ENCODE peak calls at places on chromosomes 7 and 10, in five cellular contexts. One of them, this sample, is unnamed.

GRCh38 chr7:82528577-82529305 is 85.2 kb upstream of the CACNA2D1 start:
- DNase-seq in HepG2: no peak
- DNase-seq in H1: no peak
- DNase-seq in NT2/D1: no peak
- DNase-seq in GM12878: no peak
- DNase-seq in this sample: no peak

GRCh38 chr7:50822716-50823115 is 40.0 kb upstream of the GRB10 start:
- DNase-seq in HepG2: no peak
- DNase-seq in H1: no peak
- DNase-seq in NT2/D1: no peak
- DNase-seq in GM12878: no peak
- DNase-seq in this sample: no peak

GRCh38 chr10:77673515-77674140 is 36.0 kb upstream of the KCNMA1 start:
- DNase-seq in HepG2: no peak
- DNase-seq in H1: peak
- DNase-seq in NT2/D1: no peak
- DNase-seq in GM12878: no peak
- DNase-seq in this sample: no peak

GRCh38 chr10:92407305-92408016 is 116.5 kb downstream of the MARCHF5 start:
- DNase-seq in HepG2: no peak
- DNase-seq in H1: no peak
- DNase-seq in NT2/D1: no peak
- DNase-seq in GM12878: no peak
- DNase-seq in this sample: no peak

GRCh38 chr10:30207485-30208052 is 141.5 kb downstream of the MTPAP start:
- DNase-seq in HepG2: no peak
- DNase-seq in H1: no peak
- DNase-seq in NT2/D1: no peak
- DNase-seq in GM12878: peak
- DNase-seq in this sample: no peak

GRCh38 chr7:74027124-74027682 is 770 bp upstream of the ELN start:
- DNase-seq in HepG2: no peak
- DNase-seq in H1: no peak
- DNase-seq in NT2/D1: no peak
- DNase-seq in GM12878: no peak
- DNase-seq in this sample: no peak

GRCh38 chr7:100826546-100827329 is 585 bp downstream of the EPHB4 start:
- DNase-seq in HepG2: no peak
- DNase-seq in H1: peak
- DNase-seq in NT2/D1: no peak
- DNase-seq in GM12878: no peak
- DNase-seq in this sample: no peak

GRCh38 chr7:55160539-55160938 is 141.7 kb downstream of the EGFR start:
- DNase-seq in HepG2: no peak
- DNase-seq in H1: no peak
- DNase-seq in NT2/D1: no peak
- DNase-seq in GM12878: no peak
- DNase-seq in this sample: no peak

GRCh38 chr7:28685660-28686417 is 272.3 kb downstream of the TRIL start:
- DNase-seq in HepG2: peak
- DNase-seq in H1: peak
- DNase-seq in NT2/D1: peak
- DNase-seq in GM12878: no peak
- DNase-seq in this sample: peak

GRCh38 chr10:5196613-5197234 is at the start of gene AKR1C4:
- DNase-seq in HepG2: peak
- DNase-seq in H1: no peak
- DNase-seq in NT2/D1: no peak
- DNase-seq in GM12878: no peak
- DNase-seq in this sample: no peak

GRCh38 chr7:106039486-106040060 is 72.5 kb downstream of the SYPL1 start:
- DNase-seq in HepG2: no peak
- DNase-seq in H1: no peak
- DNase-seq in NT2/D1: no peak
- DNase-seq in GM12878: no peak
- DNase-seq in this sample: no peak

GRCh38 chr7:486216-486743 is 33.4 kb downstream of the PDGFA start:
- DNase-seq in HepG2: no peak
- DNase-seq in H1: no peak
- DNase-seq in NT2/D1: no peak
- DNase-seq in GM12878: no peak
- DNase-seq in this sample: no peak

GRCh38 chr10:4902571-4903011 is 60.6 kb upstream of the AKR1C1 start:
- DNase-seq in HepG2: peak
- DNase-seq in H1: no peak
- DNase-seq in NT2/D1: no peak
- DNase-seq in GM12878: no peak
- DNase-seq in this sample: no peak

GRCh38 chr7:76358053-76358477 is 726 bp downstream of the YWHAG start:
- DNase-seq in HepG2: no peak
- DNase-seq in H1: no peak
- DNase-seq in NT2/D1: no peak
- DNase-seq in GM12878: no peak
- DNase-seq in this sample: peak

GRCh38 chr10:97901381-97901780 is 51.7 kb downstream of the GOLGA7B start:
- DNase-seq in HepG2: no peak
- DNase-seq in H1: no peak
- DNase-seq in NT2/D1: no peak
- DNase-seq in GM12878: no peak
- DNase-seq in this sample: no peak
- TF ChIP-seq SUZ12 in HepG2: no peak
- TF ChIP-seq SUZ12 in H1: no peak
- TF ChIP-seq SUZ12 in NT2/D1: no peak
- TF ChIP-seq SUZ12 in GM12878: no peak
- TF ChIP-seq SUZ12 in this sample: no peak

GRCh38 chr7:10122573-10123100 is 851.0 kb upstream of the PHF14 start:
- DNase-seq in HepG2: no peak
- DNase-seq in H1: no peak
- DNase-seq in NT2/D1: peak
- DNase-seq in GM12878: no peak
- DNase-seq in this sample: no peak
- TF ChIP-seq SUZ12 in HepG2: no peak
- TF ChIP-seq SUZ12 in H1: no peak
- TF ChIP-seq SUZ12 in NT2/D1: no peak
- TF ChIP-seq SUZ12 in GM12878: no peak
- TF ChIP-seq SUZ12 in this sample: no peak

GRCh38 chr10:97188234-97188847 is 2.6 kb upstream of the SLIT1 start:
- DNase-seq in HepG2: no peak
- DNase-seq in H1: no peak
- DNase-seq in NT2/D1: no peak
- DNase-seq in GM12878: no peak
- DNase-seq in this sample: no peak

GRCh38 chr10:97184971-97185325 is 811 bp downstream of the SLIT1 start:
- DNase-seq in HepG2: no peak
- DNase-seq in H1: peak
- DNase-seq in NT2/D1: no peak
- DNase-seq in GM12878: no peak
- DNase-seq in this sample: no peak

GRCh38 chr10:97183314-97183713 is 2.4 kb downstream of the SLIT1 start:
- DNase-seq in HepG2: no peak
- DNase-seq in H1: no peak
- DNase-seq in NT2/D1: no peak
- DNase-seq in GM12878: no peak
- DNase-seq in this sample: no peak

GRCh38 chr10:97186911-97187310 is 1.2 kb upstream of the SLIT1 start:
- DNase-seq in HepG2: no peak
- DNase-seq in H1: no peak
- DNase-seq in NT2/D1: no peak
- DNase-seq in GM12878: no peak
- DNase-seq in this sample: no peak

DNA sequence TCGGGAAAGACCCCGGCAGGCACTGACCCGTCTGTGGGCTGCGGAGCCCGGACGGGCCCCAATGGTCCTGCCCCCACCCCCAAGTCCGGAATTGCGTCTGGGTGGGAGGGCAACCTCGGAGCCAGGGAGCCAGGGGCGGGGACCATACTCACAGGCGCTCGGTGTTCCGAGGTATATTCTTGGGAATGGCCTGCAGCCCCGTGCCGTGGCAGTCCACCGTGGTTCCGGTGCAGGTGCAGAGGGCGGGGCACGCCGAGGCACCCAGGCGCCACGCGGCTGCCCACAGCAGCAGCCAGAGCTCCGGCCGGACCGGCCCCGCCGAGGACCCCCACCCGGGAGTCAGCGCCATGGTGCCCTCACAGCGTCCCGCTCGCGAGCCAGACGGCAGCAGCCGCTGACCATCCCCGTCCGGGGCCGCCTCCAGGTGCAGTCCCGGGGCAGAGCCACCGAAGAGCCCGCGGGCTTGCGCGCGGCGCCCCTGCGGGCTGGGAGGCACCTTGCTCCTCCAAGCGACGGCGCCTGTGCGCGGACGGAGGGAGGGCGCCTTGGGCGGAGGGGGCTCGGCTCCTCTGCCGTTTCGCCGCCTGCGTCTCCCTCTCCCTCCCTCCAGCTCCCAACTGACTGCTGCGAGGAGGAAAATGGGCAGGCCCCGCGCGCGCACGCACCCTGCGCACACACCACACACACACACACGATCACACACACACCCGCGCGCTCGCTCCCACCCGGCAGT is at the start of gene SLIT1:
- DNase-seq in HepG2: no peak
- DNase-seq in H1: peak
- DNase-seq in NT2/D1: no peak
- DNase-seq in GM12878: no peak
- DNase-seq in this sample: peak
- TF ChIP-seq SUZ12 in HepG2: no peak
- TF ChIP-seq SUZ12 in H1: peak
- TF ChIP-seq SUZ12 in NT2/D1: no peak
- TF ChIP-seq SUZ12 in GM12878: no peak
- TF ChIP-seq SUZ12 in this sample: no peak

GRCh38 chr7:47327306-47327697 is 254.6 kb downstream of the TNS3 start:
- DNase-seq in HepG2: no peak
- DNase-seq in H1: no peak
- DNase-seq in NT2/D1: no peak
- DNase-seq in GM12878: no peak
- DNase-seq in this sample: no peak

GRCh38 chr7:47327698-47328391 is 254.1 kb downstream of the TNS3 start:
- DNase-seq in HepG2: no peak
- DNase-seq in H1: peak
- DNase-seq in NT2/D1: peak
- DNase-seq in GM12878: no peak
- DNase-seq in this sample: peak

GRCh38 chr7:47325337-47325736 is 256.6 kb downstream of the TNS3 start:
- DNase-seq in HepG2: no peak
- DNase-seq in H1: no peak
- DNase-seq in NT2/D1: no peak
- DNase-seq in GM12878: no peak
- DNase-seq in this sample: no peak

GRCh38 chr7:47326808-47327207 is 255.1 kb downstream of the TNS3 start:
- DNase-seq in HepG2: no peak
- DNase-seq in H1: peak
- DNase-seq in NT2/D1: no peak
- DNase-seq in GM12878: no peak
- DNase-seq in this sample: no peak

DNA sequence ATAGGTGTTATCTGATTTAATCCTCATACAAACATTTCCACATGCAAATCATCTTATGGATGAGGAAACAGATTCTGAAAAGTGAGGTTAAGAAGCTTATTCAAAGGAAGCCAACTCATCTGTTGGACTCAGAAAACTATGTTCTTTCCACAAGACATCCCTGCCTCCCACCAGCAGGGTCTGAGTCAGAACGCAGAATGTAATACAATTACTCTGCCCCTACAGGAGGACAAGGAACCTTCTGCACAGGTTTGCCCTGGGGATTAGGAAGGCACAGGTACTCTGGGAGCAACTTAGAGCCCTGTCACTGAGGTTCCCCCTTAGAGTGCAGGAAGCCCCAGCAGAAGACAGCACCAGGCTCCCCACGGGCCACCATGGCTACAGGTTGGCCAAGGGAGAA is 255.7 kb downstream of the TNS3 start:
- DNase-seq in HepG2: peak
- DNase-seq in H1: peak
- DNase-seq in NT2/D1: no peak
- DNase-seq in GM12878: no peak
- DNase-seq in this sample: no peak
- TF ChIP-seq SUZ12 in HepG2: no peak
- TF ChIP-seq SUZ12 in H1: no peak
- TF ChIP-seq SUZ12 in NT2/D1: no peak
- TF ChIP-seq SUZ12 in GM12878: no peak
- TF ChIP-seq SUZ12 in this sample: no peak

DNA sequence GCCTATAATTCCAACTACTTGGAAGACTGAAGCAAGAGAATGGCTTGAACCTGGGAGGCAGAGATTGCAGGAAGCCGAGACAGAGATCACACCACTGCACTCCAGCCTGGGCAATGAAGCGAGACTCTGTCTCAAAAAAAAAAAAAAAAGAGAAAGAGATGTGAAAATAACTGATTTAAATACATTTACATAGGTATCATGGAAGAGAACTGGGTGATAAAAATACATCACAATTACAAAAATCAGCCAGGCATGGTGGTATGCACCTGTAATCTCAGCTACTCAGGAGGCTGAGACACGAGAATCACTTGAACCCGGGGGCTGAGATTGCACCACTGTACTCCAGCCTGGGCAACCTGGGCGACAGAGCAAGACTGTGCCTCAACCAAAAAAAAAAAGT is 19.8 kb downstream of the NANOS1 start:
- DNase-seq in HepG2: no peak
- DNase-seq in H1: no peak
- DNase-seq in NT2/D1: no peak
- DNase-seq in GM12878: no peak
- DNase-seq in this sample: no peak
- TF ChIP-seq SUZ12 in HepG2: no peak
- TF ChIP-seq SUZ12 in H1: no peak
- TF ChIP-seq SUZ12 in NT2/D1: no peak
- TF ChIP-seq SUZ12 in GM12878: no peak
- TF ChIP-seq SUZ12 in this sample: no peak

GRCh38 chr7:34357068-34357467 is 300.9 kb upstream of the NPSR1 start:
- DNase-seq in HepG2: no peak
- DNase-seq in H1: no peak
- DNase-seq in NT2/D1: peak
- DNase-seq in GM12878: no peak
- DNase-seq in this sample: no peak
- TF ChIP-seq SUZ12 in HepG2: no peak
- TF ChIP-seq SUZ12 in H1: no peak
- TF ChIP-seq SUZ12 in NT2/D1: no peak
- TF ChIP-seq SUZ12 in GM12878: no peak
- TF ChIP-seq SUZ12 in this sample: no peak

GRCh38 chr7:93014410-93014809 is 103.4 kb downstream of the SAMD9 start:
- DNase-seq in HepG2: no peak
- DNase-seq in H1: no peak
- DNase-seq in NT2/D1: no peak
- DNase-seq in GM12878: no peak
- DNase-seq in this sample: no peak
- TF ChIP-seq SUZ12 in HepG2: no peak
- TF ChIP-seq SUZ12 in H1: no peak
- TF ChIP-seq SUZ12 in NT2/D1: no peak
- TF ChIP-seq SUZ12 in GM12878: no peak
- TF ChIP-seq SUZ12 in this sample: no peak

DNA sequence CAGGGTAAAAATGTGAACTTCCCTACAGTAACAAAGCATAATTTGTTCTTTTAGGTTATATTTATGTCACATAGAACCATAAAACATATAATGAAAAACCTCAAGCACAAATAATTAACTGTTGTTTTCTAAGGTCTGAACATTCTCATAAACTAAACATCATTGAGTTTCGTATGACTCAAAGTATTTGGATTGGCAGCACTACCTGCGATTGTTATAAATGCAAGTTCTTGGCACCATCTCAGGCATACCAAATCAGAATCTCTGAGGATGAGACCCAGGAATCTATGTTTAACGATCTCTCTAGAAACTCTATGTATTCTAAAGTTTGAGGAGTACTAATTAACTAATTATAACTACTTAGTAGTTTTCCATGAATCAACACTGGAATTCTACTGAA is 22.5 kb downstream of the ORC5 start:
- DNase-seq in HepG2: no peak
- DNase-seq in H1: no peak
- DNase-seq in NT2/D1: no peak
- DNase-seq in GM12878: no peak
- DNase-seq in this sample: no peak
- TF ChIP-seq SUZ12 in HepG2: no peak
- TF ChIP-seq SUZ12 in H1: no peak
- TF ChIP-seq SUZ12 in NT2/D1: no peak
- TF ChIP-seq SUZ12 in GM12878: no peak
- TF ChIP-seq SUZ12 in this sample: no peak